ENCODE peak calls at places on chromosomes 2 and 18, in four cellular contexts. J, C, X and P are unnamed samples.

GRCh38 chr2:3637311-3637675 is 20.7 kb upstream of the ALLC start:
- DNase-seq in C (no peak), J (no peak), X (no peak), P (no peak)

GRCh38 chr18:58064406-58064998 is 20.5 kb downstream of the NEDD4L start:
- DNase-seq in C (no peak), J (no peak), X (peak), P (no peak)

GRCh38 chr2:157257312-157258252 is at the start of gene GALNT5:
- DNase-seq in J (no peak), C (no peak), X (peak), P (peak)

GRCh38 chr2:75162897-75163296 is 36.4 kb downstream of the TACR1 start:
- DNase-seq in X (no peak), C (peak), J (no peak), P (no peak)

GRCh38 chr2:133848111-133848649 is 279.9 kb upstream of the NCKAP5 start:
- DNase-seq in X (no peak), C (no peak), J (no peak), P (no peak)

GRCh38 chr2:211737282-211737681 is 801.3 kb downstream of the ERBB4 start:
- DNase-seq in C (no peak), J (no peak), X (no peak), P (no peak)

GRCh38 chr2:191894681-191895147 is 47.8 kb upstream of the CAVIN2 start:
- DNase-seq in J (no peak), X (no peak), C (no peak), P (no peak)

GRCh38 chr2:133884739-133885381 is 316.6 kb upstream of the NCKAP5 start:
- DNase-seq in C (no peak), J (peak), X (no peak), P (no peak)

GRCh38 chr18:9615280-9615797 is 980 bp upstream of the PPP4R1 start:
- DNase-seq in C (no peak), J (no peak), X (peak), P (no peak)

GRCh38 chr2:23658466-23658942 is 268.4 kb downstream of the ATAD2B start:
- DNase-seq in C (no peak), X (peak), J (peak), P (no peak)

GRCh38 chr18:36697905-36698304 is 130.9 kb downstream of the TPGS2 start:
- DNase-seq in C (no peak), J (no peak), X (no peak), P (no peak)

GRCh38 chr2:15943914-15944313 is 3.6 kb downstream of the MYCN start:
- DNase-seq in X (no peak), J (no peak), C (no peak), P (no peak)

GRCh38 chr2:102251042-102251848 is 60.1 kb upstream of the IL1RL1 start:
- DNase-seq in C (no peak), J (peak), X (no peak), P (no peak)

GRCh38 chr2:120432293-120432975 is 86.5 kb downstream of the INHBB start:
- DNase-seq in X (no peak), C (no peak), J (no peak), P (no peak)

GRCh38 chr2:120430501-120430830 is 84.5 kb downstream of the INHBB start:
- DNase-seq in X (no peak), C (no peak), J (no peak), P (no peak)

GRCh38 chr2:120431386-120432292 is 85.7 kb downstream of the INHBB start:
- DNase-seq in C (no peak), X (no peak), J (no peak), P (no peak)

GRCh38 chr2:120429586-120430500 is 83.9 kb downstream of the INHBB start:
- DNase-seq in J (no peak), C (no peak), X (no peak), P (no peak)

GRCh38 chr2:120430957-120431356 is 85.0 kb downstream of the INHBB start:
- DNase-seq in J (no peak), X (no peak), C (no peak), P (no peak)
- TF ChIP-seq FOXK2 in J (no peak), X (no peak), C (no peak), P (no peak)

GRCh38 chr2:49988301-49988700 is 834.0 kb upstream of the FSHR start:
- DNase-seq in X (no peak), J (no peak), C (no peak), P (no peak)
- TF ChIP-seq FOXK2 in X (no peak), J (no peak), C (no peak), P (no peak)

DNA sequence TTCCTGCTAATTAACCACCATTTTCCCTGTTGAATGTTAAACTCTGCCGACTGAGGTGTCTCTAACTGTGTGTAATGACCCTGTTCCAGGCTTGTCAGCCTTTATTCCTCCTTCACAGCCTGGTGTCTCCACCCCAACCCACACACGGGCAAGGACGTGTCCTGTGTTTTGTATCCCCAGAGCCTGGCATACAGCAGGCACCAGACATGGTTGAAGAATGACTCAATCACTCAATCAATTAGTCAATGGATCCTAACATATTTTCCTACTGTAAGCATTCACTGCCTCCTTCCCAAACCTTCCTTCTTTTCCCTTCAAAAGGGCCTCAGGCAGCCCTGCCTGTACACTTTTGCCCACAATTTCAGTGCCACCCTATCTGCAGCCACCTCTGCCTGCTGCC is 2.7 kb upstream of the TNS1 start:
- DNase-seq in X (no peak), C (no peak), J (no peak), P (no peak)
- TF ChIP-seq FOXK2 in X (no peak), C (no peak), J (no peak), P (no peak)

GRCh38 chr2:27126252-27126710 is 2.7 kb downstream of the ABHD1 start:
- DNase-seq in X (no peak), J (peak), C (no peak), P (no peak)

GRCh38 chr2:27125104-27125503 is 1.5 kb downstream of the ABHD1 start:
- DNase-seq in C (no peak), X (no peak), J (no peak), P (no peak)

GRCh38 chr2:27130396-27130795 is 4.0 kb downstream of the PREB start:
- DNase-seq in J (no peak), X (no peak), C (no peak), P (no peak)

GRCh38 chr2:27128810-27129571 is 5.4 kb downstream of the ABHD1 start:
- DNase-seq in C (no peak), X (no peak), J (no peak), P (no peak)

GRCh38 chr2:27127883-27128670 is 4.5 kb downstream of the ABHD1 start:
- DNase-seq in C (no peak), J (no peak), X (no peak), P (no peak)
- TF ChIP-seq FOXK2 in C (no peak), J (no peak), X (no peak), P (no peak)

DNA sequence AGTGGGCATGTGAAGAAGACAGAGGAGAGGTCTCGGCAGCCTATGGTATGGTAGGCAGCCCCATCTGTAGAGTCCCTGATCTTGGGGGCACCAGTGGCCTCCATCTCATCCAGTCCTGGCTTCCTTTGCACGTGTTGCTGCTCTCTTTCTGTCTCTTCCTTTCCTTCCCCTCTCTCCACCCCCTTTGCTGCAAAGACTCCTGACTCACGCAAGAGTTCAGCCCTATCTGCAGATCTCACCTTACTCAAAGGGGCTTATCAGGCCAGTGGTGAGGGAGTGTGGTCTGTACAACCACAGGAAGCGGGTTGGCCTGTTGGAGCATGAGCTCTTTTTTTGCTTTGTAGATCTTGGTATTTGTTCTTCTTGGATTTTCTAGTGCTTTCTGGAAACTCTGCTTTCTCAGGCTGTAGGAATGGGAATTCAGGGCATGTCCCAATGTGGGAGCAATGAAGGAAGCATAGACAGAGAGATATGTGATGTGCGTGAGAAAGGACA is 14.6 kb upstream of the NT5DC4 start:
- DNase-seq in C (peak), J (no peak), X (peak), P (no peak)
- TF ChIP-seq FOXK2 in C (no peak), J (no peak), X (peak), P (no peak)

GRCh38 chr2:96115631-96116423 is 544 bp downstream of the ADRA2B start:
- DNase-seq in C (no peak), X (no peak), J (no peak), P (no peak)

GRCh38 chr2:96117701-96118588 is 1.6 kb upstream of the ADRA2B start:
- DNase-seq in C (no peak), J (no peak), X (peak), P (no peak)

GRCh38 chr2:96114903-96115581 is 1.3 kb downstream of the ADRA2B start:
- DNase-seq in X (no peak), J (no peak), C (no peak), P (no peak)

GRCh38 chr2:96116879-96117533 is 635 bp upstream of the ADRA2B start:
- DNase-seq in X (peak), J (no peak), C (no peak), P (peak)

DNA sequence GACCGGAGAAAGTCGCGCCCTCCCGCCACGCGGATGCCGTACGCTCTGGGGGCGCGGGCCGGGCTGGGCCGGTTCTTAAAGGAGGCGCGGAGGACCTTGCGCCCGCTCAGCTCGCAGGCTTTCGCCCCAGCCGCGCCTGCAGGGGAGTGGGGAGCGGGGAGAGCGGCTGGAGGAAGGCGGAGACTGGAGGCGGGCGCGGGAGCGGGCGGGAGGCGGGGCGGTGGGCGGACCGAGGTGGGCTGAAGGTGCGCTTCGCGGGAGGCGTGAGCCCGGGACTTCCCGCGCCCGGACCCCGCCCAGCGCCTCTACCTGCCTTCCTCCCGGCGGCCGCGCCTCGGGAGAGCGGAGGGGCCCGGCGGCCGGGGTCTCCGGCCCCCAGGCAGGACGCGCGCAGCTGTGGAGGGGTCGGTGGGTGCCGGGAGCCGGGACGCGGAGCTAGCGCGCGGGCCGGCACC is at the start of gene ADRA2B:
- DNase-seq in J (no peak), C (no peak), X (peak), P (peak)
- TF ChIP-seq FOXK2 in J (no peak), C (no peak), X (no peak), P (no peak)

GRCh38 chr18:12423820-12424219 is 16.1 kb downstream of the PRELID3A start:
- DNase-seq in J (no peak), C (no peak), X (no peak), P (no peak)

GRCh38 chr18:12421732-12422131 is 14.0 kb downstream of the PRELID3A start:
- DNase-seq in X (no peak), J (no peak), C (no peak), P (no peak)

GRCh38 chr18:12424252-12424651 is 16.5 kb downstream of the PRELID3A start:
- DNase-seq in J (no peak), X (no peak), C (no peak), P (no peak)

GRCh38 chr18:12423393-12423792 is 15.7 kb downstream of the PRELID3A start:
- DNase-seq in J (no peak), C (no peak), X (no peak), P (no peak)

DNA sequence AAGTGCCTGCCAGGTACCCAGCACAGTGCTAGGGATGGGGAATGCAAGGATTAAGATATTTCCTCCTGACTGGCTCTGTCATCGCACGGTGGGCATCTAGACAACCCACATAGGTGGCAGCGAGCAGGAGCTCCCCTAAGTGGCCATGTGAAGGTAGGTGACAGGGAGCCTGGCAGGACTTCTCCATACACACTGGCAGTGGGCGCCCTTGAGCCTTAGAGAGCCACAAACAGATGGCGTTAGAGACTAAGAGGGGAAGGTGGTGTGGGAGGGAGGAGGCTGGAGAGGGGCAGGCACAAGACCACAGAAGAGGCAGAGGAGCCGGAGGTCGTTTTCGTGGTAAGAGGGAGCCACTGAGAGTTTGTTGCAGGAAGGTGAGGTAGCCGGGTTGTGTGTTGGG is 15.2 kb downstream of the PRELID3A start:
- DNase-seq in X (no peak), J (peak), C (no peak), P (no peak)
- TF ChIP-seq FOXK2 in X (no peak), J (no peak), C (no peak), P (no peak)